ENCODE peak calls at places on chromosomes 7 and 10, in four cellular contexts. X is tibial nerve, J is GM23338, A is progenitor cell of endocrine pancreas. S is an unnamed sample.

GRCh38 chr7:131723926-131724325 is 167.5 kb upstream of the PODXL start:
- DNase-seq in X (no peak), J (no peak), A (no peak), S (no peak)

GRCh38 chr7:129469930-129470329 is 32.4 kb upstream of the SMKR1 start:
- DNase-seq in X (no peak), J (peak), A (no peak), S (no peak)

GRCh38 chr7:18610331-18610948 is 114.9 kb downstream of the HDAC9 start:
- DNase-seq in X (no peak), J (peak), A (peak), S (no peak)

GRCh38 chr7:73809454-73810090 is 21.2 kb upstream of the CLDN4 start:
- DNase-seq in X (no peak), J (no peak), A (no peak), S (no peak)

GRCh38 chr10:121927361-121927840 is 430 bp downstream of the ATE1 start:
- DNase-seq in X (no peak), J (peak), A (no peak), S (no peak)

GRCh38 chr7:39265912-39266591 is 288.3 kb downstream of the POU6F2 start:
- DNase-seq in X (no peak), J (peak), A (no peak), S (no peak)

GRCh38 chr10:31187607-31188210 is 131.3 kb upstream of the ZEB1 start:
- DNase-seq in X (no peak), J (no peak), A (no peak), S (no peak)

GRCh38 chr7:121026577-121027111 is 38.1 kb downstream of the CPED1 start:
- DNase-seq in X (no peak), J (no peak), A (no peak), S (no peak)

GRCh38 chr10:77386833-77387232 is 250.8 kb downstream of the KCNMA1 start:
- DNase-seq in X (no peak), J (no peak), A (no peak), S (no peak)

GRCh38 chr10:100998183-100998990 is 1.2 kb upstream of the LZTS2 start:
- DNase-seq in X (peak), J (peak), A (no peak), S (peak)

GRCh38 chr7:131231381-131232220 is 96.1 kb upstream of the MKLN1 start:
- DNase-seq in X (peak), J (no peak), A (no peak), S (peak)

GRCh38 chr7:156496491-156497264 is 143.9 kb upstream of the RNF32 start:
- DNase-seq in X (no peak), J (no peak), A (no peak), S (no peak)

GRCh38 chr10:48896756-48897437 is 42.7 kb downstream of the LRRC18 start:
- DNase-seq in X (no peak), J (no peak), A (no peak), S (no peak)

GRCh38 chr10:13365168-13365687 is 17.1 kb upstream of the SEPHS1 start:
- DNase-seq in X (no peak), J (no peak), A (no peak), S (no peak)

GRCh38 chr7:141698247-141699015 is 3.5 kb downstream of the DENND11 start:
- DNase-seq in X (no peak), J (no peak), A (no peak), S (peak)

GRCh38 chr7:116422651-116423050 is 76.9 kb upstream of the CAV2 start:
- DNase-seq in X (no peak), J (no peak), A (no peak), S (no peak)

GRCh38 chr7:117402109-117402508 is 25.2 kb downstream of the ASZ1 start:
- DNase-seq in X (no peak), J (peak), A (no peak), S (no peak)

GRCh38 chr10:6009159-6009558 is 31.8 kb upstream of the IL15RA start:
- DNase-seq in X (no peak), J (no peak), A (no peak), S (no peak)

GRCh38 chr7:151876899-151877777 is at the start of gene PRKAG2:
- DNase-seq in X (peak), J (peak), A (peak), S (peak)

GRCh38 chr10:113704637-113705343 is 25.1 kb downstream of the CASP7 start:
- DNase-seq in X (no peak), J (peak), A (no peak), S (peak)

GRCh38 chr7:82359426-82359825 is 84.2 kb downstream of the CACNA2D1 start:
- DNase-seq in X (no peak), J (no peak), A (no peak), S (no peak)

GRCh38 chr7:96282835-96283234 is 39.1 kb downstream of the SLC25A13 start:
- DNase-seq in X (no peak), J (no peak), A (no peak), S (no peak)

S was measured in AML-193.